ENCODE peak calls at places on chromosomes 12 and 14, in six cellular contexts. T is H9, U is H1, R is IMR-90, O is mesenchymal stem cell, V is trophoblast cell. W is an unnamed sample. For H3K9me3, the result is how much of the 10 kb centered on the place peaks cover.

GRCh38 chr12:92208613-92209121 is 63.0 kb upstream of the BTG1 start:
- DNase-seq in T (no peak), U (no peak), R (peak), O (peak), V (peak), W (no peak)

GRCh38 chr14:102568115-102568614 is 24.3 kb upstream of the RCOR1 start:
- DNase-seq in T (peak), U (no peak), R (no peak), O (no peak), V (peak), W (no peak)

GRCh38 chr14:37024166-37024565 is 148.2 kb downstream of the SLC25A21 start:
- DNase-seq in T (no peak), U (no peak), R (no peak), O (no peak), V (no peak), W (no peak)

GRCh38 chr12:19010087-19010486 is 119.4 kb upstream of the PLEKHA5 start:
- DNase-seq in T (no peak), U (no peak), R (no peak), O (no peak), V (no peak), W (no peak)

GRCh38 chr12:72288436-72288835 is 16.3 kb downstream of the TRHDE start:
- DNase-seq in T (no peak), U (no peak), R (no peak), O (no peak), V (no peak), W (no peak)

GRCh38 chr14:64005822-64006221 is 153.0 kb downstream of the SYNE2 start:
- DNase-seq in T (no peak), U (no peak), R (no peak), O (no peak), V (no peak), W (no peak)

GRCh38 chr14:48075487-48075886 is 400.1 kb upstream of the MDGA2 start:
- DNase-seq in T (no peak), U (no peak), R (no peak), O (no peak), V (no peak), W (no peak)

GRCh38 chr14:52422650-52423356 is 108.7 kb downstream of the PTGER2 start:
- DNase-seq in T (no peak), U (no peak), R (no peak), O (peak), V (no peak), W (no peak)

GRCh38 chr12:57455374-57456144 is 452 bp downstream of the INHBE start:
- DNase-seq in T (no peak), U (no peak), R (no peak), O (no peak), V (no peak), W (no peak)

GRCh38 chr12:59803735-59804134 is 207.9 kb downstream of the SLC16A7 start:
- DNase-seq in T (no peak), U (no peak), R (peak), O (peak), V (no peak), W (no peak)

GRCh38 chr12:30794591-30795409 is 40.0 kb upstream of the CAPRIN2 start:
- DNase-seq in T (peak), U (peak), R (peak), O (peak), V (no peak), W (peak)

GRCh38 chr14:35400707-35401421 is 3.7 kb downstream of the NFKBIA start:
- DNase-seq in T (no peak), U (no peak), R (no peak), O (peak), V (peak), W (no peak)

GRCh38 chr12:110555509-110556406 is 27.4 kb downstream of the PPTC7 start:
- DNase-seq in T (no peak), U (no peak), R (peak), O (peak), V (peak), W (no peak)

GRCh38 chr12:121800694-121801600 is 2.9 kb upstream of the SETD1B start:
- DNase-seq in T (peak), U (no peak), R (peak), O (peak), V (peak), W (no peak)

GRCh38 chr12:121802843-121803698 is 738 bp upstream of the SETD1B start:
- DNase-seq in T (peak), U (peak), R (peak), O (peak), V (peak), W (peak)

GRCh38 chr12:121801601-121802484 is 2.0 kb upstream of the SETD1B start:
- DNase-seq in T (peak), U (no peak), R (peak), O (peak), V (peak), W (no peak)

GRCh38 chr12:121803861-121804416 is at the start of gene SETD1B:
- DNase-seq in T (no peak), U (no peak), R (peak), O (peak), V (peak), W (no peak)

DNA sequence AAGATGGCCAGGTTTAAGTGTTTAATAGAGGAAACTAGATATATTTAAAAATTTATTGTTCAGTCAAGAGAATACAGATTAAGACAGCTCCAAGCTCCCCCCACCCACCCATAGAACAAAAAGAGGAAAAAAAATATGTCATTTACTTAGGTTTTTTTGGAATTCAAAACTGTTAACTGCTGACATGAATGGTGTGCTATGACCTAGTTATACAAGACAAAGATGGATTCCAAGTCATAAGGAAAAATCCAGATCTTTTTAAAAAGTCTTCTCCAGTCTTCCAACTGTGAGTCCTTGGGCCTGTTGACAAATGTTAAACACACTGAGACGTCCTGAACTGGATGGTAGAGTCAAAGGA is 1.3 kb upstream of the SETD1B start:
- DNase-seq in T (no peak), U (no peak), R (no peak), O (no peak), V (no peak), W (no peak)
- H3K9me3 ChIP-seq in T (under half), U (under half), R (under half), O (under half), V (under half), W (under half)

DNA sequence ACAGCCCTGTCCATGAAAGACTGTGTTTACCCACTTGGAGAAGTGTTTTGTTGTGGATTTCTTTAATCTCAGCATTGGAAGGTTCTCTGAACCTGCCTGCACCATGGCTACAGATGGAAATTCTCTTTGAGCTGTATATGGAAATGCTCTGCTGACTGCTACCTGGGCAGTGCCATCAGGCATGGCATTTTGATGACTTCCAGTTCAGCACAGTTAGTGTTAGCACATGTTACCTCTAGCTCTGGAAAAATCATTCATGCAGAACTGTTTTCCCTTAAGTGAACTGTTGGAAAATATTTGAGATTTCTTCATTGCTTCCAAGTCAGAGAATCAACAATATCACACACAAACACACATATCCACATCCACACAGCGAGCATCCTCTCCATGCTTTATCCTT is 52.6 kb upstream of the RIC8B start:
- DNase-seq in T (no peak), U (no peak), R (no peak), O (no peak), V (no peak), W (no peak)
- H4K8ac ChIP-seq in T (no peak), U (no peak), R (no peak), O (no peak), V (no peak), W (no peak)

GRCh38 chr14:96960598-96961116 is 163.5 kb downstream of the VRK1 start:
- DNase-seq in T (no peak), U (no peak), R (no peak), O (no peak), V (no peak), W (no peak)
- H3K9me3 ChIP-seq in T (under half), U (under half), R (under half), O (under half), V (under half), W (under half)

DNA sequence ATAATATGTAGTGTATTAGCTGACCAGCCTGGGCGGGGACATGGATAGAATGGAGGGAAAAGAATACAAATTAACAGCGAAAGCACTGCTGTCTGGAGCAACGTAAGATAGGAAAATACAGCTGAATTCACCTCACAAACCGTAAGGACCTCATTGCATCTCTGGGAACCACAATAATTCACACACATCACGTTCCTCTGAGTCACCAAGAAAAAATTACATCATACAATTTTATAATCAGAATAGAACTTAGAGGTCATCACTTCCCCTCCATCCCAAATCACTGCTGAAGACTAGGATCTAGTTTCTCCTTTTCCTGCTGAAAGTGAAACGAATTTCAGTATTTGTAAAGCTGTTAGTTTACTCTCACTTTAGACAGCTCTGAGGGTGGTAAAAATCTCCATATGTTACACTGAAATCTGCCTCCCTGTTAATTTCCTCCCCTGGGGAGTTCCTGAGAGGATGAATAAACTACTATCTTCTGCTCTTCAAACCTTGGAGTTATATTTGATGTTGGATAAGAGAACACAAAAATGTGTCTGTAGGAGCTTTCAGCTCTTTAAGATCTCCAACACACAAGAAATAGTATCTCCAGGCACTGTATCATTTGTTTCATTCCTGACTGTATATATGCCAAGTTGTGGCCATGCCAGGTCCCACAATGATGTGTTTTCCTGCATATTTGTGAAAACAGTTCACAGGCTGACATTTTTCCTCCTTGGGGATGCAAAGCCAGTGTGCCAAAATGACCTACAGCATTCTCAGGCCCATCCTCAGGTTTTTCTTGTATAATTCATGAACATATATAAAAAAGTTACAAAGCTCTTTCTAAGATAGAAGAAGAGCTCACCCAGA is 63.8 kb upstream of the SSTR1 start:
- DNase-seq in T (no peak), U (no peak), R (peak), O (peak), V (no peak), W (no peak)
- H4K8ac ChIP-seq in T (no peak), U (no peak), R (peak), O (no peak), V (no peak), W (no peak)

GRCh38 chr12:132291402-132292175 is 37.8 kb downstream of the GALNT9 start:
- DNase-seq in T (no peak), U (no peak), R (no peak), O (no peak), V (no peak), W (no peak)

GRCh38 chr12:132289356-132290202 is 39.8 kb downstream of the GALNT9 start:
- DNase-seq in T (no peak), U (no peak), R (no peak), O (no peak), V (no peak), W (no peak)

GRCh38 chr12:132288516-132289188 is 40.7 kb downstream of the GALNT9 start:
- DNase-seq in T (no peak), U (no peak), R (no peak), O (no peak), V (no peak), W (no peak)

GRCh38 chr12:132292328-132293319 is 36.8 kb downstream of the GALNT9 start:
- DNase-seq in T (no peak), U (no peak), R (no peak), O (no peak), V (no peak), W (no peak)

GRCh38 chr12:132290203-132290540 is 39.2 kb downstream of the GALNT9 start:
- DNase-seq in T (no peak), U (no peak), R (no peak), O (no peak), V (no peak), W (no peak)
- H3K9me3 ChIP-seq in T (under half), U (under half), R (under half), O (under half), V (half or more), W (under half)

DNA sequence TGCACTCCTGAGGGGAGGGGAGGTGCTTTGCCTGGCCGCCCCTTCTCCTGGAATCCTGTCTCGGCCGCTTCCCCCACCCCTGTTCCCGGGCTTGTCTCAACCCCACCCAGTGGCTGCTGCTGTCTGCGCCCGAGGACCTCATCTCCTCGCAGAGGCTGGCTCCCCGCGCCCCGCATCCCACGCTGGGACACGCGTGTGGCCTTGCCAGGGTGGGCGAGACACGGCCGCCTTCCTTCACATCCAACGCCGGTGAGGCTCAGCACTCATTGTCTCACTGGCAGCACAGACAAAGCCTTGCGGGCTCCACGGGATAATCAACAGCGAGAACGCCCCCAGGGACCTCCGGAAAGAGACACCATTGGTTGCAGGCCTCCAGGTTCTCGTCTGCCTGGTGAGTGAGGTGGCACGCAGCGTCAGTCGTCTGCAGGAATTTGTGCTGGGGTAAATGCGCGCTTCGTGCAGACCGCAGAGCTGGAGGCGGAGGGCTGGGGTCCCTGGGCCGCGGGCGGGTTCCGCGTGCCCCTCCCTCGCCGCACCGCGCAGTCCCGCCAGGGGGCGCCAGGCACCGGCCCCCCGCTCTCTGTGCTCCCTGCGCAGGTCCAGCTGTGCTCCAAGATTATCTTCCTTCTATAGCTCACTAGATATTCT is 26.8 kb downstream of the CCDC177 start:
- DNase-seq in T (peak), U (no peak), R (no peak), O (peak), V (no peak), W (peak)
- H4K8ac ChIP-seq in T (no peak), U (peak), R (no peak), O (no peak), V (no peak), W (no peak)

W was measured in neuronal stem cell.